ENCODE peak calls at places on chromosomes 1 and 21, in six cellular contexts. One of them, this sample, is unnamed.

GRCh38 chr1:113657126-113657525 is 102.2 kb downstream of the PHTF1 start:
- DNase-seq in neural progenitor cell: no peak
- DNase-seq in MM.1S: peak; percentile 51
- DNase-seq in GM23338: no peak
- DNase-seq in hepatocyte: no peak
- DNase-seq in PC-3: no peak
- DNase-seq in this sample: no peak

GRCh38 chr1:33867684-33868083 is 3.8 kb downstream of the HMGB4 start:
- DNase-seq in hepatocyte: no peak
- DNase-seq in MM.1S: no peak
- DNase-seq in GM23338: no peak
- DNase-seq in neural progenitor cell: no peak
- DNase-seq in PC-3: no peak
- DNase-seq in this sample: no peak

GRCh38 chr1:30885580-30886513 is 22.7 kb downstream of the SDC3 start:
- DNase-seq in GM23338: no peak
- DNase-seq in MM.1S: no peak
- DNase-seq in hepatocyte: no peak
- DNase-seq in neural progenitor cell: no peak
- DNase-seq in PC-3: no peak
- DNase-seq in this sample: no peak

GRCh38 chr1:16366722-16367257 is at the start of gene SZRD1:
- DNase-seq in PC-3: peak; percentile 98
- DNase-seq in GM23338: peak; percentile 99
- DNase-seq in neural progenitor cell: peak; percentile 99
- DNase-seq in hepatocyte: peak; percentile 99
- DNase-seq in MM.1S: peak; percentile 99
- DNase-seq in this sample: peak; percentile 100

GRCh38 chr1:100360790-100361232 is 8.5 kb downstream of the CDC14A start:
- DNase-seq in neural progenitor cell: peak; percentile 42
- DNase-seq in hepatocyte: no peak
- DNase-seq in MM.1S: no peak
- DNase-seq in GM23338: no peak
- DNase-seq in PC-3: no peak
- DNase-seq in this sample: peak; percentile 40

GRCh38 chr1:157438236-157439012 is 113.9 kb downstream of the FCRL5 start:
- DNase-seq in neural progenitor cell: no peak
- DNase-seq in GM23338: peak; percentile 14
- DNase-seq in MM.1S: no peak
- DNase-seq in hepatocyte: no peak
- DNase-seq in PC-3: peak; percentile 45
- DNase-seq in this sample: peak; percentile 26

GRCh38 chr1:76832521-76832920 is 34.8 kb upstream of the ST6GALNAC5 start:
- DNase-seq in GM23338: no peak
- DNase-seq in hepatocyte: no peak
- DNase-seq in neural progenitor cell: no peak
- DNase-seq in PC-3: no peak
- DNase-seq in MM.1S: no peak
- DNase-seq in this sample: no peak

GRCh38 chr1:5647226-5647625 is 345.0 kb downstream of the NPHP4 start:
- DNase-seq in MM.1S: no peak
- DNase-seq in neural progenitor cell: no peak
- DNase-seq in GM23338: no peak
- DNase-seq in hepatocyte: no peak
- DNase-seq in PC-3: no peak
- DNase-seq in this sample: no peak

GRCh38 chr1:161225178-161225533 is 704 bp upstream of the TOMM40L start:
- DNase-seq in GM23338: no peak
- DNase-seq in MM.1S: no peak
- DNase-seq in PC-3: no peak
- DNase-seq in hepatocyte: no peak
- DNase-seq in neural progenitor cell: no peak
- DNase-seq in this sample: no peak

GRCh38 chr1:33161061-33161681 is 20.7 kb downstream of the TRIM62 start:
- DNase-seq in MM.1S: no peak
- DNase-seq in neural progenitor cell: peak; percentile 78
- DNase-seq in hepatocyte: peak; percentile 69
- DNase-seq in PC-3: no peak
- DNase-seq in GM23338: no peak
- DNase-seq in this sample: no peak

GRCh38 chr1:227654858-227655752 is 80.0 kb downstream of the JMJD4 start:
- DNase-seq in MM.1S: no peak
- DNase-seq in GM23338: no peak
- DNase-seq in PC-3: peak; percentile 9
- DNase-seq in neural progenitor cell: no peak
- DNase-seq in hepatocyte: no peak
- DNase-seq in this sample: no peak

GRCh38 chr1:230772457-230773395 is 25.5 kb downstream of the CAPN9 start:
- DNase-seq in PC-3: peak; percentile 88
- DNase-seq in neural progenitor cell: peak; percentile 42
- DNase-seq in GM23338: peak; percentile 61
- DNase-seq in MM.1S: peak; percentile 15
- DNase-seq in hepatocyte: peak; percentile 73
- DNase-seq in this sample: peak; percentile 77

GRCh38 chr21:14567557-14568279 is 21.6 kb upstream of the SAMSN1 start:
- DNase-seq in PC-3: no peak
- DNase-seq in hepatocyte: no peak
- DNase-seq in neural progenitor cell: no peak
- DNase-seq in GM23338: no peak
- DNase-seq in MM.1S: peak; percentile 30
- DNase-seq in this sample: no peak

GRCh38 chr1:110765640-110766335 is 91.0 kb upstream of the KCNA3 start:
- DNase-seq in GM23338: peak; percentile 72
- DNase-seq in neural progenitor cell: peak; percentile 64
- DNase-seq in MM.1S: peak; percentile 57
- DNase-seq in PC-3: peak; percentile 56
- DNase-seq in hepatocyte: peak; percentile 65
- DNase-seq in this sample: peak; percentile 68

DNA sequence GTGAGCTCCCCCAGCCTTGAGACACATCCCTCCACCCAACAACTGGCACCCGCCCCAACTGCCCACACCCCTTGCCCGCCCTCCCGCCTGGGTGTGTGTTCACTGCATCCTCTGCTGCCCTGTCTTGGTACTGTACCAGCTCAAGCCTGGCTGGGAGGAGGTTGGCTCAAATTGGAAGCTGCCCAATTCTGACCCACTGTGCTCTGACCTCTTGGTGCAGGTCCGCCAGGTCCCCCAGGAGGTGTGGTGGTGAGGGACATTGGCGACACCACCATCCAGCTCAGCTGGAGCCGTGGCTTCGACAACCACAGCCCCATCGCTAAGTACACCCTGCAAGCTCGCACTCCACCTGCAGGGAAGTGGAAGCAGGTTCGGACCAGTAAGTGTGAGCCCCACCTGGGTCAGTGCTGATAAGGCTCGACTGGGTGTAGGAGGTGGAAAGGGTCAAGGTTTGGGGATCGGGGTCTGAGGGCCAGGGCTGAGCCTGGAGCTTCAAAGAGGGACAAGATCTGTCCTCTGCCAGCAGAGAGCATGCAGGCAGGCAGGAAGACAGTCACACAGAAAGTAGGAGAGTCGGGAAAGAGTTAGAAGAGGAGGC is 17.9 kb downstream of the TMEM81 start:
- DNase-seq in neural progenitor cell: peak; percentile 49
- DNase-seq in MM.1S: no peak
- DNase-seq in PC-3: peak; percentile 43
- DNase-seq in hepatocyte: no peak
- DNase-seq in GM23338: no peak
- DNase-seq in this sample: no peak
- H2AFZ ChIP-seq in neural progenitor cell: no peak overlapping the region
- H2AFZ ChIP-seq in MM.1S: no peak overlapping the region
- H2AFZ ChIP-seq in PC-3: no peak overlapping the region
- H2AFZ ChIP-seq in hepatocyte: no peak overlapping the region
- H2AFZ ChIP-seq in GM23338: no peak overlapping the region
- H2AFZ ChIP-seq in this sample: no peak overlapping the region

GRCh38 chr1:237712808-237713207 is 177.9 kb downstream of the ZP4 start:
- DNase-seq in MM.1S: no peak
- DNase-seq in GM23338: no peak
- DNase-seq in hepatocyte: no peak
- DNase-seq in PC-3: no peak
- DNase-seq in neural progenitor cell: no peak
- DNase-seq in this sample: no peak

GRCh38 chr1:237713886-237714285 is 176.8 kb downstream of the ZP4 start:
- DNase-seq in neural progenitor cell: no peak
- DNase-seq in PC-3: no peak
- DNase-seq in GM23338: no peak
- DNase-seq in MM.1S: peak; percentile 83
- DNase-seq in hepatocyte: peak; percentile 8
- DNase-seq in this sample: no peak

GRCh38 chr1:237709355-237709754 is 181.4 kb downstream of the ZP4 start:
- DNase-seq in neural progenitor cell: no peak
- DNase-seq in hepatocyte: peak; percentile 16
- DNase-seq in GM23338: no peak
- DNase-seq in MM.1S: no peak
- DNase-seq in PC-3: no peak
- DNase-seq in this sample: no peak

GRCh38 chr1:237717121-237717520 is 173.6 kb downstream of the ZP4 start:
- DNase-seq in PC-3: no peak
- DNase-seq in MM.1S: no peak
- DNase-seq in hepatocyte: no peak
- DNase-seq in neural progenitor cell: no peak
- DNase-seq in GM23338: no peak
- DNase-seq in this sample: no peak

DNA sequence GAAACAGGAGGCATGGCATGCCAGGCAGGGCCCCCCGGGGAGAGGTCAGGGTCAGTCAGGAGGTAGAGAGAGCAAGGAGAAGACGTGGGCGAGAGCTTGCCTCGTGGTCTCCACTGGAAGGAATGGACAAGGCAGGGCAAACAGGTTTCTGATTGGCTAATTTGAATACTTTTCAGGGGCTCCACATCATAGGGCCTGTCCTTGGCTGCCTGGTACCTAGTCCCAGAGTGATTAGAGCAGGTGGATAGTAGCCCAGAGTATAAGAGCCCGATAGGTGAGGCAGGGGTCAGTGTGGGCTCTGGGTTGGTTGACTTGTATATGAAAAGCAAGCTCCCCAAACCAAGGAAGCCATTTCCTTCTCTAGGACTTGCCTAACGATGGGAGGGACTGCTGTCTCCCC is 178.6 kb downstream of the ZP4 start:
- DNase-seq in neural progenitor cell: no peak
- DNase-seq in PC-3: no peak
- DNase-seq in GM23338: peak; percentile 11
- DNase-seq in hepatocyte: no peak
- DNase-seq in MM.1S: no peak
- DNase-seq in this sample: no peak
- TF ChIP-seq EZH2phosphoT487 in neural progenitor cell: no peak
- TF ChIP-seq EZH2phosphoT487 in PC-3: no peak
- TF ChIP-seq EZH2phosphoT487 in GM23338: no peak
- TF ChIP-seq EZH2phosphoT487 in hepatocyte: no peak
- TF ChIP-seq EZH2phosphoT487 in MM.1S: no peak
- TF ChIP-seq EZH2phosphoT487 in this sample: no peak

GRCh38 chr1:27338751-27339150 is 3.1 kb upstream of the SYTL1 start:
- DNase-seq in PC-3: no peak
- DNase-seq in neural progenitor cell: peak; percentile 81
- DNase-seq in hepatocyte: no peak
- DNase-seq in MM.1S: no peak
- DNase-seq in GM23338: peak; percentile 16
- DNase-seq in this sample: no peak
- TF ChIP-seq EZH2 in PC-3: no peak
- TF ChIP-seq EZH2 in neural progenitor cell: no peak
- TF ChIP-seq EZH2 in hepatocyte: no peak
- TF ChIP-seq EZH2 in MM.1S: no peak
- TF ChIP-seq EZH2 in GM23338: no peak
- TF ChIP-seq EZH2 in this sample: no peak

GRCh38 chr21:46079357-46080170 is 18.3 kb upstream of the COL6A2 start:
- DNase-seq in MM.1S: no peak
- DNase-seq in hepatocyte: peak; percentile 63
- DNase-seq in GM23338: no peak
- DNase-seq in neural progenitor cell: no peak
- DNase-seq in PC-3: peak; percentile 38
- DNase-seq in this sample: peak; percentile 98
- H2AFZ ChIP-seq in MM.1S: no peak overlapping the region
- H2AFZ ChIP-seq in hepatocyte: no peak overlapping the region
- H2AFZ ChIP-seq in GM23338: no peak overlapping the region
- H2AFZ ChIP-seq in neural progenitor cell: no peak overlapping the region
- H2AFZ ChIP-seq in PC-3: no peak overlapping the region
- H2AFZ ChIP-seq in this sample: no peak overlapping the region

GRCh38 chr1:60908159-60908558 is 174.2 kb upstream of the NFIA start:
- DNase-seq in hepatocyte: no peak
- DNase-seq in PC-3: no peak
- DNase-seq in GM23338: no peak
- DNase-seq in neural progenitor cell: no peak
- DNase-seq in MM.1S: no peak
- DNase-seq in this sample: no peak

GRCh38 chr1:60914982-60915381 is 167.4 kb upstream of the NFIA start:
- DNase-seq in GM23338: no peak
- DNase-seq in PC-3: no peak
- DNase-seq in hepatocyte: no peak
- DNase-seq in neural progenitor cell: no peak
- DNase-seq in MM.1S: no peak
- DNase-seq in this sample: no peak

GRCh38 chr1:60915441-60915840 is 166.9 kb upstream of the NFIA start:
- DNase-seq in neural progenitor cell: no peak
- DNase-seq in MM.1S: no peak
- DNase-seq in GM23338: no peak
- DNase-seq in PC-3: no peak
- DNase-seq in hepatocyte: no peak
- DNase-seq in this sample: no peak

GRCh38 chr1:60913039-60913438 is 169.3 kb upstream of the NFIA start:
- DNase-seq in MM.1S: no peak
- DNase-seq in PC-3: no peak
- DNase-seq in neural progenitor cell: no peak
- DNase-seq in hepatocyte: no peak
- DNase-seq in GM23338: no peak
- DNase-seq in this sample: no peak

GRCh38 chr1:60911980-60912692 is 170.2 kb upstream of the NFIA start:
- DNase-seq in hepatocyte: no peak
- DNase-seq in MM.1S: no peak
- DNase-seq in GM23338: peak; percentile 69
- DNase-seq in neural progenitor cell: peak; percentile 68
- DNase-seq in PC-3: no peak
- DNase-seq in this sample: no peak
- TF ChIP-seq EZH2phosphoT487 in hepatocyte: no peak
- TF ChIP-seq EZH2phosphoT487 in MM.1S: no peak
- TF ChIP-seq EZH2phosphoT487 in GM23338: no peak
- TF ChIP-seq EZH2phosphoT487 in neural progenitor cell: no peak
- TF ChIP-seq EZH2phosphoT487 in PC-3: no peak
- TF ChIP-seq EZH2phosphoT487 in this sample: no peak

DNA sequence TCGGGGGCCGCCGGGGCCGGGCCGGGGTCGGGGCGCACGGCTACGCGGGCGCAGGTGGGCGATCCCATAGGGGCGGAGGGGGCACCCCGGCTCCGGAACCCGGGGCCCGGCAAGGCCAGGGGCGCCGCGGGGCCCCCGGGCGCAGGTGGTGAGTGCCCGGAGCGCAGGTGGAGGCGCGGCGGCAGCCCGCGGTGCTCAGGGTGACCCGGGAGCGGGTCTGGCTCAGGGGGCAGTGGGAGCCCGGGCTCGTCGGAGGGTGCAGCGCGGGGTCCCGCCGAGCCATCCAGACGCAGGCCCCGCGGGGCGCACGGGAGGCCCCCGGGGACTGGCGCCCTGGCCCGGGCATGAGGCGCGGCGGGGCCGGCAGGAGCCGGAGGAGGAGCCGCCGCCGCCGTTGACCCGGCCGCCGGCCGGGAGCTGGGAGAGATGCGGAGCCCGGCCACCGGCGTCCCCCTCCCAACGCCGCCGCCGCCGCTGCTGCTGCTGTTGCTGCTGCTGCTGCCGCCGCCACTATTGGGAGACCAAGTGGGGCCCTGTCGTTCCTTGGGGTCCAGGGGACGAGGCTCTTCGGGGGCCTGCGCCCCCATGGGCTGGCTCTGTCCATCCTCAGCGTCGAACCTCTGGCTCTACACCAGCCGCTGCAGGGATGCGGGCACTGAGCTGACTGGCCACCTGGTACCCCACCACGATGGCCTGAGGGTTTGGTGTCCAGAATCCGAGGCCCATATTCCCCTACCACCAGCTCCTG is 489 bp downstream of the CELSR2 start:
- DNase-seq in neural progenitor cell: peak; percentile 63
- DNase-seq in PC-3: no peak
- DNase-seq in hepatocyte: no peak
- DNase-seq in GM23338: peak; percentile 51
- DNase-seq in MM.1S: no peak
- DNase-seq in this sample: peak; percentile 45
- TF ChIP-seq EZH2 in neural progenitor cell: no peak
- TF ChIP-seq EZH2 in PC-3: no peak
- TF ChIP-seq EZH2 in hepatocyte: no peak
- TF ChIP-seq EZH2 in GM23338: no peak
- TF ChIP-seq EZH2 in MM.1S: no peak
- TF ChIP-seq EZH2 in this sample: no peak

This sample was measured in GM23248.